ENCODE peak calls at places on chromosomes 4 and X, in ten cellular contexts. A is SJSA1; I is ovary; L is colonic mucosa; R is activated T-helper 1 cell treated with anti-CD3 and anti-CD28 coated beads, Interleukin-2, amount 50 U/mL, for 16 hours; E is ELR; T is mesenteric fat pad; G is NCI-H1694; M is G401; X is GM23248. V is an unnamed sample.

GRCh38 chr4:95165926-95166524 is 382.7 kb downstream of the UNC5C start:
- DNase-seq in A (no peak), I (no peak), L (peak; percentile 35), R (no peak), E (peak; percentile 60), T (no peak), G (peak; percentile 24), M (peak; percentile 80), X (peak; percentile 81), V (no peak)

GRCh38 chr4:35934370-35934981 is 309.8 kb downstream of the ARAP2 start:
- DNase-seq in A (no peak), I (no peak), L (no peak), R (no peak), E (peak; percentile 59), T (no peak), G (peak; percentile 76), M (peak; percentile 26), X (peak; percentile 30), V (no peak)

GRCh38 chrX:65522739-65523372 is 11.7 kb downstream of the LAS1L start:
- DNase-seq in A (no peak), I (no peak), L (no peak), R (no peak), E (peak; percentile 81), T (no peak), G (no peak), M (no peak), X (peak; percentile 62), V (no peak)

GRCh38 chrX:46882266-46882665 is 30.0 kb upstream of the JADE3 start:
- DNase-seq in A (no peak), I (no peak), L (no peak), R (no peak), E (no peak), T (no peak), G (no peak), M (no peak), X (no peak), V (no peak)

GRCh38 chrX:68307767-68308166 is 125.5 kb downstream of the OPHN1 start:
- DNase-seq in A (no peak), I (no peak), L (no peak), R (no peak), E (peak; percentile 84), T (no peak), G (no peak), M (no peak), X (peak; percentile 79), V (no peak)

GRCh38 chr4:85784348-85784747 is 309.4 kb downstream of the ARHGAP24 start:
- DNase-seq in A (no peak), I (no peak), L (no peak), R (no peak), E (peak; percentile 26), T (no peak), G (no peak), M (no peak), X (no peak), V (no peak)

GRCh38 chr4:82988323-82988832 is 22.2 kb downstream of the LIN54 start:
- DNase-seq in A (peak; percentile 67), I (no peak), L (no peak), R (no peak), E (peak; percentile 91), T (no peak), G (no peak), M (no peak), X (peak; percentile 82), V (no peak)

GRCh38 chrX:7943600-7944245 is 16.5 kb upstream of the PNPLA4 start:
- DNase-seq in A (no peak), I (no peak), L (peak; percentile 38), R (no peak), E (no peak), T (no peak), G (no peak), M (no peak), X (no peak), V (no peak)

GRCh38 chr4:81891005-81891795 is 419.5 kb upstream of the RASGEF1B start:
- DNase-seq in A (no peak), I (no peak), L (no peak), R (no peak), E (no peak), T (no peak), G (no peak), M (no peak), X (no peak), V (no peak)

GRCh38 chr4:169571435-169571834 is 40.9 kb downstream of the NEK1 start:
- DNase-seq in A (no peak), I (no peak), L (no peak), R (no peak), E (no peak), T (no peak), G (no peak), M (no peak), X (no peak), V (no peak)

GRCh38 chr4:121256346-121256745 is 92.2 kb upstream of the TNIP3 start:
- DNase-seq in A (no peak), I (no peak), L (no peak), R (no peak), E (peak; percentile 89), T (no peak), G (no peak), M (no peak), X (peak; percentile 95), V (no peak)

GRCh38 chr4:118849867-118850812 is 14.2 kb upstream of the SEC24D start:
- DNase-seq in A (no peak), I (no peak), L (peak; percentile 40), R (no peak), E (peak; percentile 30), T (no peak), G (no peak), M (no peak), X (peak; percentile 36), V (no peak)

GRCh38 chrX:50635811-50636365 is 165.3 kb upstream of the DGKK start:
- DNase-seq in A (no peak), I (no peak), L (no peak), R (no peak), E (no peak), T (no peak), G (no peak), M (peak; percentile 5), X (no peak), V (peak; percentile 25)

GRCh38 chr4:16269742-16270522 is 43.7 kb upstream of the TAPT1 start:
- DNase-seq in A (no peak), I (no peak), L (no peak), R (no peak), E (peak; percentile 95), T (no peak), G (no peak), M (no peak), X (peak; percentile 98), V (no peak)

GRCh38 chr4:15234101-15234500 is 193.7 kb upstream of the C1QTNF7 start:
- DNase-seq in A (peak; percentile 43), I (no peak), L (no peak), R (no peak), E (peak; percentile 94), T (no peak), G (no peak), M (no peak), X (peak; percentile 89), V (no peak)

GRCh38 chrX:25013593-25014365 is 2.0 kb downstream of the ARX start:
- DNase-seq in A (no peak), I (no peak), L (no peak), R (no peak), E (no peak), T (no peak), G (no peak), M (no peak), X (no peak), V (no peak)

GRCh38 chr4:7197910-7198309 is 5.6 kb downstream of the SORCS2 start:
- DNase-seq in A (no peak), I (no peak), L (no peak), R (no peak), E (no peak), T (peak; percentile 37), G (no peak), M (no peak), X (peak; percentile 20), V (no peak)

GRCh38 chrX:131083510-131084142 is 25.5 kb downstream of the ARHGAP36 start:
- DNase-seq in A (no peak), I (no peak), L (no peak), R (no peak), E (no peak), T (no peak), G (no peak), M (no peak), X (no peak), V (no peak)

GRCh38 chr4:154329939-154330338 is 161.7 kb downstream of the DCHS2 start:
- DNase-seq in A (no peak), I (peak; percentile 19), L (no peak), R (no peak), E (no peak), T (no peak), G (no peak), M (no peak), X (peak; percentile 92), V (no peak)

GRCh38 chrX:97387004-97387403 is 503.3 kb downstream of the RPA4 start:
- DNase-seq in A (no peak), I (no peak), L (no peak), R (no peak), E (no peak), T (no peak), G (no peak), M (no peak), X (no peak), V (no peak)

GRCh38 chr4:144696376-144696775 is 50.4 kb downstream of the HHIP start:
- DNase-seq in A (no peak), I (no peak), L (no peak), R (no peak), E (no peak), T (no peak), G (no peak), M (no peak), X (no peak), V (no peak)

GRCh38 chr4:56681158-56681848 is at the start of gene HOPX:
- DNase-seq in A (no peak), I (no peak), L (no peak), R (no peak), E (no peak), T (no peak), G (no peak), M (peak; percentile 15), X (no peak), V (peak; percentile 19)

GRCh38 chrX:153494541-153495361 is at the start of gene BGN:
- DNase-seq in A (peak; percentile 46), I (peak; percentile 43), L (no peak), R (no peak), E (peak; percentile 42), T (no peak), G (peak; percentile 57), M (no peak), X (peak; percentile 71), V (peak; percentile 57)

GRCh38 chr4:87697945-87698344 is 47.9 kb downstream of the DMP1 start:
- DNase-seq in A (no peak), I (no peak), L (no peak), R (no peak), E (no peak), T (no peak), G (no peak), M (no peak), X (no peak), V (no peak)

GRCh38 chr4:48699470-48699869 is 80.6 kb downstream of the FRYL start:
- DNase-seq in A (no peak), I (no peak), L (no peak), R (no peak), E (peak; percentile 51), T (no peak), G (no peak), M (no peak), X (peak; percentile 44), V (no peak)

GRCh38 chr4:155809835-155810234 is 51.0 kb downstream of the GUCY1B1 start:
- DNase-seq in A (no peak), I (no peak), L (no peak), R (no peak), E (peak; percentile 83), T (no peak), G (peak; percentile 48), M (peak; percentile 69), X (peak; percentile 87), V (no peak)

GRCh38 chrX:47936224-47936939 is 67.4 kb downstream of the ZNF182 start:
- DNase-seq in A (no peak), I (no peak), L (no peak), R (no peak), E (no peak), T (no peak), G (no peak), M (no peak), X (no peak), V (no peak)

GRCh38 chrX:20177093-20177492 is 35.5 kb upstream of the EIF1AX start:
- DNase-seq in A (no peak), I (no peak), L (no peak), R (no peak), E (no peak), T (no peak), G (no peak), M (no peak), X (no peak), V (no peak)

V was measured in left ventricle myocardium inferior.